ENCODE peak calls at places on chromosomes 1 and 21, in seven cellular contexts. I, X, R, D, U, T and J are unnamed samples.

GRCh38 chr1:245566952-245567351 is 412.2 kb downstream of the KIF26B start:
- DNase-seq in X (no peak), U (no peak), R (no peak), T (peak), I (no peak), D (no peak), J (peak)

GRCh38 chr1:45769261-45769932 is 18.9 kb upstream of the IPP start:
- DNase-seq in D (peak), R (peak), I (no peak), U (peak), T (peak), X (no peak), J (peak)

GRCh38 chr1:33301273-33301984 is 19.5 kb downstream of the A3GALT2 start:
- DNase-seq in T (no peak), X (no peak), I (no peak), R (no peak), D (peak), U (no peak), J (peak)

GRCh38 chr21:39033878-39034589 is 149.2 kb downstream of the PSMG1 start:
- DNase-seq in I (no peak), U (no peak), T (no peak), R (no peak), D (no peak), X (no peak), J (peak)

GRCh38 chr1:235009561-235010306 is 118.9 kb downstream of the TOMM20 start:
- DNase-seq in R (no peak), U (no peak), I (no peak), D (no peak), T (no peak), X (no peak), J (no peak)

GRCh38 chr1:201543871-201544521 is 5.1 kb downstream of the NAV1 start:
- DNase-seq in D (no peak), U (no peak), X (no peak), R (no peak), I (no peak), T (no peak), J (no peak)

GRCh38 chr1:192342842-192343241 is 26.1 kb downstream of the RGS21 start:
- DNase-seq in I (no peak), R (no peak), T (no peak), D (no peak), X (no peak), U (peak), J (no peak)

GRCh38 chr1:37389327-37389726 is 85.1 kb upstream of the ZC3H12A start:
- DNase-seq in R (no peak), I (no peak), X (no peak), D (no peak), U (no peak), T (no peak), J (no peak)

GRCh38 chr1:229984992-229985985 is 81.7 kb upstream of the GALNT2 start:
- DNase-seq in I (no peak), D (no peak), R (no peak), T (no peak), U (no peak), X (no peak), J (no peak)